ENCODE peak calls at places on chromosomes 7 and 10, in seven cellular contexts. C is thoracic aorta, O is adipocyte, T is prostate gland, Z is HFFc6, I is activated gamma-delta T cell, L is GM23248. J is an unnamed sample.

GRCh38 chr7:119465798-119466305 is 807.1 kb upstream of the KCND2 start:
- DNase-seq in Z (no peak), O (no peak), T (no peak), L (no peak), C (no peak), I (no peak), J (no peak)

GRCh38 chr10:99809931-99810615 is 27.6 kb downstream of the ABCC2 start:
- DNase-seq in I (no peak), C (no peak), L (peak; percentile 25), Z (no peak), O (peak; percentile 83), T (peak; percentile 7), J (no peak)

GRCh38 chr10:70475661-70476060 is 2.9 kb upstream of the PALD1 start:
- DNase-seq in C (no peak), T (no peak), L (no peak), O (no peak), I (no peak), Z (no peak), J (no peak)

GRCh38 chr10:11224321-11224720 is 206.6 kb downstream of the CELF2 start:
- DNase-seq in T (no peak), O (no peak), Z (no peak), I (no peak), C (no peak), L (no peak), J (no peak)

GRCh38 chr10:13865758-13866491 is 279.2 kb downstream of the PRPF18 start:
- DNase-seq in L (peak; percentile 64), I (no peak), Z (peak; percentile 78), O (peak; percentile 42), T (no peak), C (no peak), J (no peak)

GRCh38 chr10:93380043-93380565 is 102.0 kb downstream of the MYOF start:
- DNase-seq in I (no peak), Z (no peak), T (no peak), L (peak; percentile 24), C (no peak), O (no peak), J (no peak)

GRCh38 chr7:31100445-31100844 is 48.3 kb downstream of the ADCYAP1R1 start:
- DNase-seq in L (peak; percentile 62), C (no peak), Z (peak; percentile 33), O (peak; percentile 3), T (no peak), I (no peak), J (no peak)

GRCh38 chr10:98587156-98587555 is 140.4 kb upstream of the HPS1 start:
- DNase-seq in C (no peak), T (no peak), L (peak; percentile 32), Z (peak; percentile 32), O (peak; percentile 12), I (no peak), J (no peak)

GRCh38 chr7:63057265-63057664 is 941.4 kb upstream of the ZNF722 start:
- DNase-seq in T (no peak), L (no peak), Z (no peak), C (no peak), I (no peak), O (no peak), J (no peak)

GRCh38 chr7:101952355-101953247 is 135.2 kb downstream of the CUX1 start:
- DNase-seq in L (peak; percentile 91), C (no peak), I (no peak), O (peak; percentile 67), T (no peak), Z (peak; percentile 71), J (no peak)

GRCh38 chr7:132393789-132394261 is 182.4 kb downstream of the PLXNA4 start:
- DNase-seq in T (no peak), O (no peak), Z (no peak), L (peak; percentile 56), C (no peak), I (no peak), J (peak; percentile 28)

GRCh38 chr10:80471715-80472233 is 17.7 kb downstream of the TSPAN14 start:
- DNase-seq in O (no peak), T (no peak), C (no peak), Z (no peak), L (no peak), I (no peak), J (no peak)

GRCh38 chr7:1925349-1925748 is 255.3 kb downstream of the ELFN1 start:
- DNase-seq in I (no peak), C (no peak), L (no peak), O (no peak), Z (no peak), T (no peak), J (no peak)

GRCh38 chr7:30921540-30921930 is 9.9 kb downstream of the AQP1 start:
- DNase-seq in T (no peak), L (no peak), C (peak; percentile 1), O (no peak), I (no peak), Z (no peak), J (no peak)

GRCh38 chr7:157650801-157651200 is 314.0 kb downstream of the DNAJB6 start:
- DNase-seq in L (no peak), T (no peak), C (no peak), I (no peak), O (no peak), Z (no peak), J (no peak)

GRCh38 chr10:10967502-10967901 is 50.2 kb upstream of the CELF2 start:
- DNase-seq in O (no peak), Z (no peak), L (no peak), C (no peak), I (no peak), T (no peak), J (no peak)

GRCh38 chr7:153682628-153683027 is 369.6 kb upstream of the DPP6 start:
- DNase-seq in C (no peak), Z (no peak), O (no peak), I (no peak), L (no peak), T (no peak), J (no peak)

GRCh38 chr10:3532644-3533043 is 252.4 kb downstream of the KLF6 start:
- DNase-seq in T (no peak), Z (no peak), I (no peak), O (no peak), L (no peak), C (no peak), J (no peak)

GRCh38 chr10:16909271-16909767 is 92.1 kb upstream of the RSU1 start:
- DNase-seq in T (no peak), I (no peak), C (no peak), L (peak; percentile 73), Z (peak; percentile 15), O (no peak), J (no peak)

GRCh38 chr10:4023997-4024396 is 239.0 kb upstream of the KLF6 start:
- DNase-seq in Z (no peak), T (no peak), C (no peak), L (no peak), I (no peak), O (no peak), J (no peak)

GRCh38 chr7:78164459-78164858 is 365.9 kb downstream of the PHTF2 start:
- DNase-seq in L (no peak), Z (no peak), T (no peak), O (no peak), C (no peak), I (no peak), J (no peak)

GRCh38 chr7:130943981-130944380 is 210.0 kb upstream of the KLF14 start:
- DNase-seq in I (no peak), L (no peak), C (no peak), O (no peak), Z (no peak), T (no peak), J (no peak)

GRCh38 chr7:149873968-149874643 is at the start of gene ATP6V0E2:
- DNase-seq in T (no peak), C (no peak), O (no peak), L (no peak), I (no peak), Z (no peak), J (no peak)

GRCh38 chr7:36037121-36037662 is 115.9 kb upstream of the EEPD1 start:
- DNase-seq in T (peak; percentile 94), O (peak; percentile 89), I (no peak), C (peak; percentile 46), L (peak; percentile 75), Z (peak; percentile 99), J (peak; percentile 82)

GRCh38 chr10:95121904-95122303 is 52.6 kb upstream of the CYP2C8 start:
- DNase-seq in I (no peak), O (peak; percentile 15), T (no peak), C (no peak), Z (no peak), L (peak; percentile 8), J (no peak)